ENCODE peak calls at places on chromosome 7, in four cellular contexts. J, F, O and M are unnamed samples. For H3K36me3 and H3K9me3, the result is how much of the 10 kb centered on the place peaks cover.

GRCh38 chr7:71480814-71481213 is 348.9 kb downstream of the GALNT17 start:
- DNase-seq in J (no peak), F (no peak), O (no peak), M (no peak)

GRCh38 chr7:105028004-105028403 is 14.0 kb downstream of the KMT2E start:
- DNase-seq in J (no peak), F (no peak), O (no peak), M (no peak)

GRCh38 chr7:8155836-8156235 is 106.1 kb downstream of the ICA1 start:
- DNase-seq in J (no peak), F (no peak), O (no peak), M (no peak)

GRCh38 chr7:155810607-155811559 is 1.4 kb downstream of the SHH start:
- DNase-seq in J (no peak), F (no peak), O (no peak), M (no peak)

GRCh38 chr7:618539-619355 is 99.1 kb upstream of the PDGFA start:
- DNase-seq in J (no peak), F (no peak), O (no peak), M (peak)

GRCh38 chr7:47905071-47905920 is 43.0 kb downstream of the PKD1L1 start:
- DNase-seq in J (no peak), F (no peak), O (no peak), M (no peak)

GRCh38 chr7:84204655-84205054 is 10.1 kb upstream of the SEMA3A start:
- DNase-seq in J (no peak), F (no peak), O (no peak), M (no peak)

GRCh38 chr7:95330194-95331003 is 6.1 kb upstream of the PON1 start:
- DNase-seq in J (no peak), F (no peak), O (no peak), M (no peak)

GRCh38 chr7:45897042-45897690 is 8.9 kb downstream of the IGFBP1 start:
- DNase-seq in J (no peak), F (no peak), O (no peak), M (no peak)

GRCh38 chr7:121530251-121531174 is 134.4 kb upstream of the FAM3C start:
- DNase-seq in J (no peak), F (no peak), O (peak), M (peak)

GRCh38 chr7:99375070-99375807 is 709 bp downstream of the ARPC1B start:
- DNase-seq in J (peak), F (peak), O (peak), M (peak)

GRCh38 chr7:155167706-155168365 is 97.7 kb downstream of the HTR5A start:
- DNase-seq in J (no peak), F (no peak), O (no peak), M (no peak)

GRCh38 chr7:44561481-44561880 is 12.2 kb downstream of the DDX56 start:
- DNase-seq in J (no peak), F (no peak), O (no peak), M (no peak)

GRCh38 chr7:80231719-80232118 is 97.1 kb downstream of the GNAI1 start:
- DNase-seq in J (no peak), F (no peak), O (no peak), M (no peak)

GRCh38 chr7:46301677-46302076 is 380.6 kb upstream of the IGFBP3 start:
- DNase-seq in J (no peak), F (no peak), O (no peak), M (no peak)

GRCh38 chr7:65216469-65216868 is 157.2 kb upstream of the ZNF92 start:
- DNase-seq in J (peak), F (peak), O (no peak), M (peak)

GRCh38 chr7:16603633-16604032 is 41.9 kb downstream of the ANKMY2 start:
- DNase-seq in J (no peak), F (peak), O (no peak), M (no peak)

GRCh38 chr7:1945558-1945957 is 275.5 kb downstream of the ELFN1 start:
- DNase-seq in J (no peak), F (no peak), O (peak), M (no peak)

GRCh38 chr7:118843456-118843855 is 619.0 kb downstream of the ANKRD7 start:
- DNase-seq in J (no peak), F (no peak), O (no peak), M (no peak)

GRCh38 chr7:29343379-29343778 is 148.8 kb downstream of the CHN2 start:
- DNase-seq in J (no peak), F (no peak), O (no peak), M (no peak)

GRCh38 chr7:134154581-134155130 is 27.5 kb downstream of the LRGUK start:
- DNase-seq in J (no peak), F (no peak), O (no peak), M (no peak)

GRCh38 chr7:123433665-123434064 is 100.7 kb downstream of the IQUB start:
- DNase-seq in J (no peak), F (no peak), O (no peak), M (no peak)

GRCh38 chr7:6533893-6534804 is 17.1 kb downstream of the GRID2IP start:
- DNase-seq in J (no peak), F (no peak), O (no peak), M (no peak)

GRCh38 chr7:35894721-35895120 is 93.9 kb downstream of the SEPTIN7 start:
- DNase-seq in J (no peak), F (no peak), O (no peak), M (no peak)
- H3K36me3 ChIP-seq in J (under half), F (under half), O (half or more), M (under half)

DNA sequence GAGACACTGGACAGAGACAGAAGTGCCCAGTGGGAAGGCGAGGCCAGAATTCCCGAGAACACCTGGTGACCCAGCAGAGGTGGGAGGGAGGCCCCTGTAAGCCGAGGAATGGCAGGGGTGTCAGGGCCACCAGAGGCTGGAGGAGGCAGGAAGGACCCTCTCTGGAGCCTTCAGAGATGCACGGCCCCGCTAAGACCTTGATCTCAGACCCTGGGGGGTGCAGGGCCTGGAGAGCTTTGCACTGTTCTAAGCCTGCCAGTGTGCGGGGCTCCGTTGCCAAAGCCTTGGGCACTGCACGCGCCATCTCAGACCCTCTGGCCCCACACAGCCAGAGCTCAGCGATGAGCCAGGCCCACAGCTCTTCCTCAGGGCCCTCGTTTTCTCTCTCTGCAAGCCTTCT is 557.1 kb downstream of the PTPRN2 start:
- DNase-seq in J (no peak), F (no peak), O (no peak), M (peak)
- H3K9me3 ChIP-seq in J (under half), F (under half), O (under half), M (under half)

GRCh38 chr7:151847136-151847535 is 29.8 kb downstream of the PRKAG2 start:
- DNase-seq in J (no peak), F (no peak), O (no peak), M (no peak)

GRCh38 chr7:151845412-151846205 is 31.3 kb downstream of the PRKAG2 start:
- DNase-seq in J (no peak), F (no peak), O (no peak), M (no peak)

GRCh38 chr7:151844828-151845200 is 32.1 kb downstream of the PRKAG2 start:
- DNase-seq in J (no peak), F (no peak), O (no peak), M (no peak)

GRCh38 chr7:151843181-151843580 is 33.7 kb downstream of the PRKAG2 start:
- DNase-seq in J (no peak), F (no peak), O (no peak), M (no peak)

DNA sequence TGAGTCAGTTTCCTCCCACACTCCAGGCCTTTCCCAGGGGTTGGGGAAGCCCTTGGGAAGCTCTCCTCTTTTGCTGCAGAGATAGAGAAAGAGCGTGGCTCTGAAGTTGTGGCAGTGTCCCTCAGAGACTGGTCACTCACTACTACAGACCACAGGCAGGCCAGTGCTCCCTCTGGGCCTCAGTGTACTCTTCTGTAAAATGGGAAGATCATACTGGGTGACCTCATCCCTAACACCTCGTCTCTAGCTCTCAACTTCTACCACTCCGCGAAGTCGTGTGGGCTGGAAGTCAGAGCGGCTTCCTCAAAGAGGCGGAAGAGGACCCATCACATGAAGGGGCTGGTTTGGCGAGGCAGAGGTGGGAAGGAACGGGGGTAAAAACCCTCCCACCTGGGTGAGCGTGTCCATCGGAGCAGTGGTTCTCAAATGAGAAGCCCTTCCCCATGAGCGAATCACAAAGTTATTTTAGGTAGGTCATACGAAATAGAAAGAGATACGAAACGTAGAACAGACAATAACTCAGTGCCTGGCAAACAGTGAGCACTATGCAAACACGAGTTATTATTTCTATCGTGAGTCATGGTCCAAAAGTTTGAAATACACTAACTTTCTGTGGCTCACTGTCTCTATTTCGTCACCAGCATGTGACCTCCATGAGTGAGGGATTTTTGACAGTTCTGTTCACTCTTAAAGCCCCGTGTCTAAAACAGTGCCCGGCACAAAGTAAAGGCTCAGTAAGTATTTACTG is 32.7 kb downstream of the PRKAG2 start:
- DNase-seq in J (no peak), F (no peak), O (no peak), M (no peak)
- H3K27ac ChIP-seq in J (no peak), F (no peak), O (peak), M (no peak)

GRCh38 chr7:107980671-107981190 is 22.2 kb downstream of the LAMB1 start:
- DNase-seq in J (no peak), F (no peak), O (no peak), M (no peak)

GRCh38 chr7:107980171-107980570 is 22.8 kb downstream of the LAMB1 start:
- DNase-seq in J (no peak), F (no peak), O (no peak), M (no peak)

GRCh38 chr7:107981466-107981865 is 21.5 kb downstream of the LAMB1 start:
- DNase-seq in J (no peak), F (no peak), O (no peak), M (no peak)

GRCh38 chr7:107976620-107977019 is 26.3 kb downstream of the LAMB1 start:
- DNase-seq in J (no peak), F (no peak), O (no peak), M (no peak)

GRCh38 chr7:107978815-107979408 is 24.0 kb downstream of the LAMB1 start:
- DNase-seq in J (no peak), F (no peak), O (no peak), M (no peak)
- H3K36me3 ChIP-seq in J (under half), F (under half), O (half or more), M (half or more)